ENCODE peak calls at places on chromosomes 7 and 10, in nine cellular contexts. X, W, Z, O, P, C, F, J and Q are unnamed samples. For H3K4me1, the result is how much of the 10 kb centered on the place peaks cover.

GRCh38 chr7:19752045-19752444 is 21.4 kb downstream of the TMEM196 start:
- DNase-seq in C (no peak), W (no peak), F (no peak), P (no peak), J (no peak), Z (no peak), O (no peak), X (no peak), Q (no peak)

GRCh38 chr10:132899054-132899750 is 43.2 kb downstream of the CFAP46 start:
- DNase-seq in J (peak), W (peak), O (no peak), F (no peak), X (no peak), Z (no peak), P (no peak), C (no peak), Q (peak)

GRCh38 chr10:79442171-79443040 is 3.0 kb downstream of the ZCCHC24 start:
- DNase-seq in Z (no peak), C (no peak), O (no peak), F (no peak), X (no peak), P (no peak), J (no peak), W (peak), Q (peak)

GRCh38 chr7:123805287-123805686 is 39.7 kb upstream of the HYAL4 start:
- DNase-seq in O (no peak), X (no peak), P (no peak), C (no peak), F (no peak), Z (no peak), W (no peak), J (no peak), Q (no peak)

GRCh38 chr7:102077081-102077480 is 209.6 kb upstream of the SH2B2 start:
- DNase-seq in P (no peak), J (no peak), O (no peak), F (no peak), W (no peak), C (no peak), Z (no peak), X (peak), Q (no peak)

GRCh38 chr10:119750391-119751230 is 24.8 kb downstream of the INPP5F start:
- DNase-seq in Z (peak), W (peak), C (peak), J (peak), X (peak), O (peak), F (peak), P (peak), Q (no peak)

GRCh38 chr7:105990726-105991465 is 27.8 kb downstream of the CDHR3 start:
- DNase-seq in W (no peak), Z (no peak), F (no peak), J (no peak), P (no peak), C (no peak), X (no peak), O (no peak), Q (no peak)

GRCh38 chr7:739964-740942 is 13.2 kb upstream of the PRKAR1B start:
- DNase-seq in Z (no peak), W (no peak), C (no peak), O (no peak), X (no peak), P (no peak), F (no peak), J (no peak), Q (no peak)

GRCh38 chr7:156554488-156554887 is 86.1 kb upstream of the RNF32 start:
- DNase-seq in Z (no peak), X (no peak), P (no peak), O (no peak), C (no peak), W (no peak), J (no peak), F (no peak), Q (no peak)

GRCh38 chr7:7607010-7607409 is 33.5 kb upstream of the UMAD1 start:
- DNase-seq in Z (no peak), F (no peak), C (no peak), J (no peak), P (no peak), X (no peak), O (no peak), W (no peak), Q (no peak)

DNA sequence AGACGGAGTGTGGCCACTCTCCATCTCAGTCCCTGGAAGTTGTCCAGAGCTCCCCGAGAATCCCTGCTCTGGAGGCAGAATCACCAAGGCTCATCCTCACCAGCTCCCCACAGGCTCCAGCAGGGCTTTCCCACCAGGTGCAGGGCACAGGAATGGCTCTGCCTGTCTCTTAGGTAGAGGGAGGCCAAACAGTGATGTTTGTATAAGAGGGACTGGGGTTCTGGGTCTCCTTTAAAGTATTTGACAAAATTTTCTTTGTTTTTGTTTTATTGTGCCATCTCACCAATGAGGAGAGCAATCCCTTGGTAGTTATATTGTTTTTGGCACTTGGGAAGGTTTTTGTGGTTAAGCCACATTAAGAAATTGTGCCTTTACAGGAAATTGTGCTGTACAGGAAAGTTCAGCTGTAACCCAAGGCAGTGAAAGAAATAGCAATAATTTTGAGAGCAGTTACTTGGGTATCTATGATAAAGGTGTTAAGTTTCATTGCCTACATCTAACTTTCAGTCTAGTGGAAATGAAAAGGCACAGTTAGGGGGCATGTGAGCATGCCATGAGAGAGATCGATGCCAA is 219.3 kb upstream of the PRSS58 start:
- DNase-seq in Z (peak), F (no peak), P (no peak), C (peak), O (no peak), W (no peak), J (no peak), X (no peak), Q (no peak)
- H3K4me1 ChIP-seq in Z (under half), F (under half), P (half or more), C (under half), O (under half), W (under half), J (under half), X (under half), Q (under half)

GRCh38 chr10:13470270-13470669 is 58.5 kb downstream of the BEND7 start:
- DNase-seq in J (no peak), F (no peak), C (no peak), W (no peak), O (no peak), P (no peak), Z (no peak), X (no peak), Q (no peak)
- H3K4me1 ChIP-seq in J (under half), F (under half), C (under half), W (under half), O (under half), P (under half), Z (under half), X (under half), Q (under half)

GRCh38 chr10:32939296-32940111 is 18.5 kb downstream of the ITGB1 start:
- DNase-seq in W (no peak), X (no peak), C (no peak), J (no peak), P (no peak), F (no peak), Z (no peak), O (no peak), Q (no peak)
- H3K4me1 ChIP-seq in W (half or more), X (half or more), C (half or more), J (under half), P (under half), F (under half), Z (under half), O (half or more), Q (half or more)

GRCh38 chr10:72332423-72333110 is 22.2 kb downstream of the DNAJB12 start:
- DNase-seq in C (no peak), P (no peak), J (no peak), O (no peak), X (peak), W (no peak), F (no peak), Z (no peak), Q (no peak)
- H3K4me1 ChIP-seq in C (half or more), P (half or more), J (half or more), O (half or more), X (half or more), W (half or more), F (half or more), Z (under half), Q (half or more)

GRCh38 chr10:73779539-73780197 is 2.2 kb upstream of the CHCHD1 start:
- DNase-seq in P (no peak), O (no peak), F (no peak), Z (no peak), W (no peak), X (no peak), C (no peak), J (no peak), Q (no peak)
- H3K4me1 ChIP-seq in P (under half), O (under half), F (under half), Z (under half), W (under half), X (under half), C (under half), J (under half), Q (under half)

DNA sequence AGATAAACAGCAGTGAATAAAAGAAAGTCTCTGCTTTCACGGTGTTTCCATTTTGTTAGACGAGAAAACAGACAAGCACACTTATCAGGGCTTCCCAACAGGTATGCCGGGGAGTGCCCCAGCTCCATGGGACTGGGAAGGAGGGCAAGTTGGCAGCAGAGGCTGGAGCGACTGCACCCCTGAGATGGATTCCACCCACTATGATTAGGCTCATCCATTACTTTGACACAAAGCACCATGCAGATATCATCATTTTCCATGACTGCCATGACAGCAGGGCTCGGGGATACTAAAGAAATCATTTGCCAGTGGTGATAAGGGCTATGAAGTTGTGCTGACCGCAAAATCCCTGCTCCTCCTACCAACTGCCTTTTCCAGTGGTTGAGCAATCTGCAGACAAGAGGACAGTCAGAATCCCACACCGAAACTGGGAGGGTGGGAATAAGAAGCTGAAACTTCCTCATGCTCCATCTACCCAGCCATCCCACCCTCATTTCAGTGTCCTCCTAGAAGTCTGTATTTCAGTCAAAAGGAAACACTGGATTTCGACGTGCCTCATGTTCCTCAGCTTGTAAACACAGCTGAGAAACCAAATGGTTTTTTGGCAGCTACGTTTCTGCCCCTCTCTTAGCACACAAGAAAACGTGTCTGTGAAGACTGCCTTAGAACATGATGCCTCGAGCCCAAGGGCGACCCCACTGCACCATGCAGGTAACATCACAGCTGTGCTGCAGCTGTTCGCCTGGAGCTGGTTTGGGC is 15.5 kb downstream of the CREB3L2 start:
- DNase-seq in C (peak), X (peak), J (no peak), F (no peak), W (no peak), P (no peak), O (peak), Z (peak), Q (no peak)
- H3K4me1 ChIP-seq in C (half or more), X (half or more), J (under half), F (half or more), W (under half), P (under half), O (under half), Z (half or more), Q (half or more)

GRCh38 chr10:60940435-60940834 is 3.5 kb downstream of the RHOBTB1 start:
- DNase-seq in P (no peak), C (no peak), W (no peak), F (no peak), Z (no peak), O (no peak), X (no peak), J (no peak), Q (no peak)

GRCh38 chr10:60934215-60935175 is 9.5 kb downstream of the RHOBTB1 start:
- DNase-seq in F (no peak), W (no peak), Z (no peak), C (no peak), J (no peak), P (no peak), O (no peak), X (no peak), Q (no peak)

GRCh38 chr10:60942134-60942533 is 1.9 kb downstream of the RHOBTB1 start:
- DNase-seq in C (no peak), W (no peak), P (no peak), O (no peak), F (no peak), Z (no peak), X (no peak), J (no peak), Q (no peak)

GRCh38 chr10:60937022-60937421 is 7.0 kb downstream of the RHOBTB1 start:
- DNase-seq in F (no peak), X (no peak), C (no peak), Z (no peak), W (no peak), P (no peak), J (no peak), O (no peak), Q (no peak)

GRCh38 chr10:60937784-60938654 is 6.0 kb downstream of the RHOBTB1 start:
- DNase-seq in F (no peak), P (no peak), X (no peak), J (no peak), C (peak), W (no peak), Z (peak), O (no peak), Q (no peak)
- H3K4me1 ChIP-seq in F (under half), P (under half), X (under half), J (under half), C (under half), W (under half), Z (under half), O (half or more), Q (under half)

GRCh38 chr7:17097668-17098297 is 200.7 kb upstream of the AHR start:
- DNase-seq in C (peak), W (no peak), Z (peak), O (no peak), F (no peak), P (no peak), X (no peak), J (no peak), Q (no peak)

GRCh38 chr7:17098515-17098914 is 199.9 kb upstream of the AHR start:
- DNase-seq in X (no peak), C (no peak), P (no peak), Z (no peak), F (no peak), O (no peak), J (no peak), W (no peak), Q (no peak)

GRCh38 chr7:17099083-17099973 is 199.1 kb upstream of the AHR start:
- DNase-seq in Z (no peak), J (peak), O (no peak), C (peak), X (no peak), P (no peak), W (peak), F (no peak), Q (no peak)

GRCh38 chr7:17095951-17096350 is 202.5 kb upstream of the AHR start:
- DNase-seq in C (no peak), J (no peak), P (no peak), Z (no peak), F (no peak), O (no peak), X (no peak), W (no peak), Q (no peak)

GRCh38 chr7:17095001-17095574 is 203.4 kb upstream of the AHR start:
- DNase-seq in O (no peak), P (no peak), C (peak), X (no peak), F (no peak), W (no peak), Z (no peak), J (no peak), Q (peak)
- H3K4me1 ChIP-seq in O (under half), P (under half), C (under half), X (under half), F (under half), W (under half), Z (under half), J (under half), Q (under half)